ENCODE peak calls at places on chromosomes 2 and 18, in seven cellular contexts. T, Z, I, G, C, M and R are unnamed samples.

GRCh38 chr18:63025251-63025710 is 294.3 kb downstream of the BCL2 start:
- DNase-seq in T (no peak), Z (no peak), I (no peak), G (peak), C (no peak), M (no peak), R (no peak)

GRCh38 chr2:54240515-54241219 is 15.4 kb downstream of the TSPYL6 start:
- DNase-seq in T (peak), Z (peak), I (peak), G (peak), C (peak), M (peak), R (no peak)

GRCh38 chr2:52597361-52597760 is 1170.2 kb upstream of the CHAC2 start:
- DNase-seq in T (no peak), Z (peak), I (no peak), G (no peak), C (no peak), M (no peak), R (no peak)

GRCh38 chr2:238654479-238654878 is 193.4 kb upstream of the TWIST2 start:
- DNase-seq in T (no peak), Z (no peak), I (no peak), G (no peak), C (no peak), M (no peak), R (no peak)

GRCh38 chr18:10213526-10213925 is 240.9 kb upstream of the APCDD1 start:
- DNase-seq in T (no peak), Z (no peak), I (peak), G (no peak), C (no peak), M (peak), R (no peak)

GRCh38 chr2:108917526-108917925 is 71.5 kb downstream of the EDAR start:
- DNase-seq in T (no peak), Z (no peak), I (no peak), G (no peak), C (no peak), M (no peak), R (no peak)

GRCh38 chr2:54601339-54601738 is 122.1 kb upstream of the EML6 start:
- DNase-seq in T (no peak), Z (peak), I (no peak), G (no peak), C (no peak), M (no peak), R (no peak)

GRCh38 chr2:46540496-46541342 is 61.4 kb downstream of the TMEM247 start:
- DNase-seq in T (no peak), Z (peak), I (no peak), G (no peak), C (peak), M (peak), R (peak)

GRCh38 chr2:208827109-208827508 is 420.5 kb downstream of the PTH2R start:
- DNase-seq in T (no peak), Z (no peak), I (no peak), G (no peak), C (no peak), M (no peak), R (no peak)

GRCh38 chr2:241992753-241993152 is 123.2 kb downstream of the RTP5 start:
- DNase-seq in T (no peak), Z (no peak), I (no peak), G (no peak), C (no peak), M (no peak), R (no peak)

GRCh38 chr18:57436193-57436964 is 1.2 kb downstream of the ONECUT2 start:
- DNase-seq in T (no peak), Z (no peak), I (no peak), G (peak), C (no peak), M (no peak), R (no peak)
- H3K4me3 ChIP-seq in T (peak), Z (no peak), I (no peak), G (no peak), C (peak), M (no peak), R (peak)

DNA sequence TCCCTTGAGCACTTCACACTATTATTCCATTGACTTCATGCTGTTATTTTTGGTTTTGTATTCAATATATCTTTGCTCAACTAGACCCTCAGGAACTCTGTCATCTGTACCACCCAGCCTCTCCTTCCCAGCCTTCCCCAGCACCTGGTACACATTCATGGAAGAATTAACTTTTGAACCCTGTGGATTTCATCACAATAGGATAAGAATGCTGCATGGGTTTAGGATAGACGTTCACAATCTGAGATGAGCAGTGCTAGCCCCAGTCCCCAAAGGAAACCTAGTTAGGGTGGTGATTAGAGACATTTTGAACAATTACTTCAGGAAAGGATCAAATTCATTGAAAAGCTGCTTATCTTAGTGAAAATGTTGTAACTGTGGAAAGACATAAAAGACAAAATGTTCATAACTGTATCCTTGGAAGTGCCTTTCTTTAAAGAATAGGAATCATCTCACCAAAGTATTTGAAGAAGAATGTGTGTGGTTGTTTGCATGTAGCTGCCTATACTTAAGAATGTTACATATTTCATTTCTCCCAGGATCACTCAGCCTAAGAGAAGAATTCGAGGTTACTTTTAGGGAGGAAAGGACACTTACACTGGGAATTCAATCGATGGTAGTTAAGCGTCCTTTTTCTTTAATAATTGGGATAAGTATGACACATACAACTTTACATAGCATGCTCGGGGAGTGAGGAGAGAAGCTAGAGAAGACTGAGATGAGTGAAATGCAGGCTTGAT is 21.8 kb upstream of the CYP1B1 start:
- DNase-seq in T (no peak), Z (peak), I (no peak), G (peak), C (no peak), M (peak), R (no peak)
- H3K4me3 ChIP-seq in T (peak), Z (no peak), I (no peak), G (no peak), C (peak), M (peak), R (peak)

DNA sequence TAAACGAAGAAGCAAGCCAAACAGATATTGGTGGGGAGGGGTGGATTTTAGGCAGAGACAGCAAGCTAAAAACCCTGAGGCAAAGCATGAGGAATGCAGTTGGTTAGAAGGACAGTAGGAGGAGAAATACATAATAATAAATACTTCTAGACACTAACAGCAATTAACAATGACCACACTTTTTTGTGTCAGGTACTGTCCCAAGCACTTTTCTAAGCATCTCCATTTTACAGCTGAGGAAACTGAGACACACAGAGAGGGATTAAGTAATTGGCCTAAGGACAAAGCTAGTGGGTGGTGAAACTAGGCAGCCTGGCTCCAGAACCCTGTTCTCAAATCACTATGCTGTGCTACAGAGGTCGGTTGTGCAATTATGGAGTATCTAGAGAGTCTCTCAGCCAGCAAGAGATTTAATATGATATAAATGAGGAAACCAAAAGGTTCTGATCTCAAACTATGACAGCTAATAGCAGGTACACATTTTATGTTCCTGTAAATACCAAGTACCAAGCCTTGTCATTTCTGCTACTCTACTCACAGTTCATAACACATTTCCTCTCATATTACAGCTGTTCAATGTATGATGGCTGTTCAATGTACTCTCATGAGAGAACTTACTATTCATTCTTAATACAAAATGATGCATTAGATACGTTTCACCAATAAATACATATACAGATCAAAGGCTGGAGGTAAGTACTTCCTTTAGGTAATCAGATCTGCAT is 5.3 kb downstream of the MAP4K3 start:
- DNase-seq in T (no peak), Z (no peak), I (no peak), G (no peak), C (no peak), M (peak), R (no peak)
- H3K4me3 ChIP-seq in T (no peak), Z (no peak), I (no peak), G (no peak), C (peak), M (no peak), R (no peak)

GRCh38 chr18:55500316-55501086 is 87.5 kb downstream of the TCF4 start:
- DNase-seq in T (no peak), Z (peak), I (peak), G (no peak), C (no peak), M (peak), R (no peak)
- H3K4me3 ChIP-seq in T (peak), Z (peak), I (peak), G (no peak), C (no peak), M (peak), R (peak)